ENCODE peak calls at places on chromosomes 2 and 18, in four cellular contexts. O, G, S and Y are unnamed samples. For H3K27me3, the result is how much of the 10 kb centered on the place peaks cover.

GRCh38 chr2:112880081-112880531 is 30.9 kb upstream of the IL37 start:
- DNase-seq in O (no peak), G (no peak), S (no peak), Y (no peak)

GRCh38 chr2:219252900-219253752 is at the start of gene TUBA4B:
- DNase-seq in O (no peak), G (no peak), S (no peak), Y (no peak)

GRCh38 chr2:54461251-54461650 is 5.1 kb downstream of the SPTBN1 start:
- DNase-seq in O (no peak), G (no peak), S (no peak), Y (no peak)

GRCh38 chr2:14634885-14635871 is 2.7 kb downstream of the LRATD1 start:
- DNase-seq in O (no peak), G (no peak), S (no peak), Y (peak)

GRCh38 chr18:10715791-10716190 is 190.0 kb downstream of the NAPG start:
- DNase-seq in O (no peak), G (no peak), S (no peak), Y (no peak)

GRCh38 chr2:42858140-42859005 is 66.0 kb upstream of the HAAO start:
- DNase-seq in O (no peak), G (no peak), S (no peak), Y (no peak)

GRCh38 chr2:145593280-145593679 is 1073.4 kb upstream of the ZEB2 start:
- DNase-seq in O (peak), G (no peak), S (no peak), Y (no peak)

GRCh38 chr2:192978317-192978874 is 783.7 kb upstream of the TMEFF2 start:
- DNase-seq in O (no peak), G (no peak), S (no peak), Y (no peak)

GRCh38 chr2:67260348-67261277 is 136.5 kb upstream of the ETAA1 start:
- DNase-seq in O (no peak), G (no peak), S (no peak), Y (no peak)

GRCh38 chr2:230012242-230012884 is 56.4 kb downstream of the SLC16A14 start:
- DNase-seq in O (no peak), G (no peak), S (no peak), Y (no peak)

GRCh38 chr2:146161256-146161882 is 1641.5 kb upstream of the ZEB2 start:
- DNase-seq in O (no peak), G (no peak), S (no peak), Y (no peak)

GRCh38 chr2:54965425-54965824 is 84.8 kb downstream of the RTN4 start:
- DNase-seq in O (no peak), G (no peak), S (no peak), Y (no peak)

GRCh38 chr2:191748050-191748449 is 70.1 kb downstream of the NABP1 start:
- DNase-seq in O (no peak), G (no peak), S (no peak), Y (no peak)

GRCh38 chr2:69634197-69634821 is 9.2 kb downstream of the AAK1 start:
- DNase-seq in O (no peak), G (no peak), S (no peak), Y (no peak)

GRCh38 chr2:224479826-224480225 is 77.9 kb upstream of the FAM124B start:
- DNase-seq in O (no peak), G (no peak), S (no peak), Y (no peak)

GRCh38 chr2:20592106-20593071 is 58.5 kb downstream of the HS1BP3 start:
- DNase-seq in O (no peak), G (peak), S (no peak), Y (no peak)

GRCh38 chr2:69453475-69454129 is 16.4 kb upstream of the NFU1 start:
- DNase-seq in O (peak), G (no peak), S (no peak), Y (no peak)

GRCh38 chr2:189236066-189236465 is 56.5 kb upstream of the COL5A2 start:
- DNase-seq in O (no peak), G (no peak), S (no peak), Y (no peak)

GRCh38 chr2:26744953-26745352 is 19.1 kb upstream of the SLC35F6 start:
- DNase-seq in O (no peak), G (no peak), S (no peak), Y (no peak)

GRCh38 chr18:40012931-40013609 is 1942.0 kb upstream of the PIK3C3 start:
- DNase-seq in O (no peak), G (no peak), S (no peak), Y (no peak)

GRCh38 chr18:12013186-12013916 is 32.0 kb downstream of the IMPA2 start:
- DNase-seq in O (no peak), G (no peak), S (no peak), Y (no peak)

GRCh38 chr2:64448069-64448468 is 5.9 kb upstream of the LGALSL start:
- DNase-seq in O (no peak), G (no peak), S (no peak), Y (no peak)

GRCh38 chr18:23300211-23300887 is 152.7 kb upstream of the RIOK3 start:
- DNase-seq in O (no peak), G (no peak), S (no peak), Y (no peak)

GRCh38 chr2:177843188-177843587 is 229.4 kb downstream of the PDE11A start:
- DNase-seq in O (no peak), G (no peak), S (no peak), Y (no peak)

GRCh38 chr18:48944634-48945033 is 6.1 kb downstream of the SMAD7 start:
- DNase-seq in O (no peak), G (no peak), S (no peak), Y (no peak)

GRCh38 chr2:15965564-15966019 is 25.2 kb downstream of the MYCN start:
- DNase-seq in O (no peak), G (no peak), S (no peak), Y (no peak)

GRCh38 chr2:94873362-94874276 is 2.4 kb downstream of the TEKT4 start:
- DNase-seq in O (no peak), G (no peak), S (no peak), Y (no peak)

GRCh38 chr2:42089340-42089925 is 41.6 kb downstream of the PKDCC start:
- DNase-seq in O (no peak), G (peak), S (peak), Y (peak)

GRCh38 chr2:183242937-183243336 is 118.7 kb downstream of the NUP35 start:
- DNase-seq in O (no peak), G (no peak), S (no peak), Y (no peak)

GRCh38 chr2:64212346-64212745 is 68.1 kb upstream of the PELI1 start:
- DNase-seq in O (no peak), G (no peak), S (no peak), Y (no peak)

GRCh38 chr2:29106980-29107388 is 8.2 kb upstream of the CLIP4 start:
- DNase-seq in O (no peak), G (peak), S (no peak), Y (no peak)

GRCh38 chr2:216857131-216857550 is 2.7 kb downstream of the TNP1 start:
- DNase-seq in O (no peak), G (no peak), S (no peak), Y (no peak)

GRCh38 chr18:58584219-58585127 is 44.4 kb downstream of the ALPK2 start:
- DNase-seq in O (no peak), G (no peak), S (peak), Y (peak)

GRCh38 chr2:151363709-151364108 is 6.3 kb downstream of the TNFAIP6 start:
- DNase-seq in O (peak), G (no peak), S (no peak), Y (no peak)

GRCh38 chr2:6496376-6496775 is 369.3 kb downstream of the CMPK2 start:
- DNase-seq in O (no peak), G (no peak), S (no peak), Y (no peak)

GRCh38 chr2:65438137-65438899 is 5.9 kb upstream of the SPRED2 start:
- DNase-seq in O (no peak), G (peak), S (no peak), Y (no peak)

GRCh38 chr2:147374410-147374811 is 470.4 kb upstream of the ACVR2A start:
- DNase-seq in O (no peak), G (no peak), S (no peak), Y (no peak)

DNA sequence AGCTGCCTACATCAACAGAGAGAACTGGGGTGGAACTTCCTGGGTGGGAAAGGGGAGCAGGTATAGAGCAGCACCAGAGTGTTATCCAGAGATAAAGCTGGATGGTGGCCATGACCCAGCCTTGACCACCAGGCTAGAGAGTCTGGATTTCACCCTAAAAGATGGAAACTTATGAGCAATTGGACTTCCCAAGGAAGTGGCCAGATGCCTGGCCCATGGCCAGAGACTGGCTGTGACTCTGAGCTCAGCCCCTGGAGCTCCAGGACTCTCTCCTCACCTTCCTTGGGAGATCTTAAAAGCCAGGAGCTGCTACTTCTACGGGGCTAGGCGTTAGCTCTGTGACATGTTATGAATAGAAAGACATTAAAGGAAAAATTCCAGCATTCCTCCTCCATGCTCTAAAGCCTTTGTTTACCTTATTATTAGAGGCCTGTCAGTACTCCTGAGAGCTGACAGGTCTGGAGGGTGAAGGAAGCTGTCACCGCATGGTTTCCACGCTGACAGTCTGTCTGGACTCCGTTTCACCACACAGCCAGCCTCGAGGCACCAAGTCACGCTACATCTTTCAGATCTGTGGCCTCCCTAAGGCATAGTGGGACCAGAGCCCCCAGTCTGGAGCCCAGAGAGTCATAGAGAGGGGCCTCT is 260.0 kb upstream of the SIX2 start:
- DNase-seq in O (no peak), G (no peak), S (no peak), Y (no peak)
- TF ChIP-seq SUZ12 in O (no peak), G (no peak), S (no peak), Y (no peak)

GRCh38 chr18:13267517-13267916 is 49.0 kb downstream of the LDLRAD4 start:
- DNase-seq in O (no peak), G (no peak), S (no peak), Y (no peak)
- H3K27me3 ChIP-seq in O (under half), G (under half), S (under half), Y (under half)

GRCh38 chr18:42192251-42193248 is 237.5 kb downstream of the PIK3C3 start:
- DNase-seq in O (no peak), G (peak), S (no peak), Y (no peak)
- TF ChIP-seq SUZ12 in O (no peak), G (no peak), S (no peak), Y (no peak)

GRCh38 chr2:174333017-174333501 is 1.7 kb upstream of the SP9 start:
- DNase-seq in O (no peak), G (no peak), S (no peak), Y (no peak)

GRCh38 chr2:174333502-174334277 is 1.1 kb upstream of the SP9 start:
- DNase-seq in O (no peak), G (no peak), S (no peak), Y (no peak)

GRCh38 chr2:174330945-174331619 is 3.7 kb upstream of the SP9 start:
- DNase-seq in O (no peak), G (no peak), S (no peak), Y (no peak)

GRCh38 chr2:174332607-174333001 is 2.1 kb upstream of the SP9 start:
- DNase-seq in O (no peak), G (no peak), S (no peak), Y (no peak)

DNA sequence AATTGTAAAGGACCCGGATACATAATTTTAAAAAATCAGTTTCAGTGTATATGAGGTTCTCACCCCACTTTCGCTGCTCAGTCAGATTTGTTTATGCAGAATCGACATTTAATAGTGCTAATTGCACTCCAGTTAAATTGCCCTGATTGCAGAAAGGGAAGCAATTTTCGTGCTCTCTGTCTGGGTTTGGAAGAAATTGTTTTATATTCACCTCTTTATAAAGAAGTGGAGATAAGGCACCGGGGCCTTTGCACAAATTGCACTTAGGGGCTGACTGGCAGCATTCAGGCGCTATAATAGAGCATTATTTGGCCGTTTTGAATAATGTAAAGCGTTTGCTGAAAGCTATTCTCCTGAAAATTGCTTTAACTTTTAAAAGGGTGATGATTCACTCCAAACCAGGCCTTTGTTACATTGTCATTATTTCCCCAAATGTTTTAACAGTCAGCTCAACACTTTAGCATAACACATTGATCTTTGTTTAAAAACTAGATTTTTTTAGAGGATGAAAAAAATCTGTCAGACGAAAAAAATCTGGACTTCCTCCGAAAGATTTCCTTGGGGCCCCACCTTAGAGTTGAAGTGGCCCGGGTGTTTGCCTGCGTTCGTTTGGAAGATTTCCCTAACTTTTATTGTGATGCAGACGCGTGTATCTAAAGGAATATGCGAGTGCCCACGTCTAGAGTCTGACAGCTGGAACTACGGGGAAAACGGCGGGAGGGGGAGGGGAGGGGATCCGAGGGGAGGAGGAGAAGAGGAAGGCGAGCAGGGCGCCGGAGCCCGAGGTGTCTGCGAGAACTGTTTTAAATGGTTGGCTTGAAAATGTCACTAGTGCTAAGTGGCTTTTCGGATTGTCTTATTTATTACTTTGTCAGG is 2.8 kb upstream of the SP9 start:
- DNase-seq in O (no peak), G (no peak), S (no peak), Y (no peak)
- H3K27me3 ChIP-seq in O (half or more), G (under half), S (half or more), Y (half or more)

DNA sequence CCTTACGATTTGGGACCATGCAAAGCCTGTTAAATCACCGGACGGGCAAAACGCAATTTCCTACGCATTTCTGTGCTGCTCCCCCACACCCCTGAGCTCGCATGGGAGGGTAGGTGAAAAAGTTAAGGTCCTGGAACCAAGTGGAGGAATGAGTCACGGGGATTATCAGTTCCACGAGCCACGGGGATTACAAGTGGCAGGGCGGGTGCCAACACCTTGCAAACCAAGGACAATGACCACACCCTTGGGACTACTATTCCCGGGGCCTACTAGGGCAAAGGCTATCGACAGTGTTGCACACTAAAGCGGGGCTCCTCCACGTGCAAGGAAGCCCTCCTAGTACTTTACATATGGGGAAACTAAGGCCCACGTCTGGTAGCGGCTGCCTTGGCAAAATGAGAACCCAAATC is 447 bp downstream of the RETSAT start:
- DNase-seq in O (no peak), G (peak), S (no peak), Y (no peak)
- TF ChIP-seq SUZ12 in O (no peak), G (no peak), S (no peak), Y (no peak)

GRCh38 chr2:237631029-237631785 is 3.8 kb downstream of the LRRFIP1 start:
- DNase-seq in O (no peak), G (no peak), S (no peak), Y (no peak)
- H3K27me3 ChIP-seq in O (under half), G (under half), S (under half), Y (under half)